ENCODE peak calls at places on chromosomes 16 and 17, in four cellular contexts. X is HL-60, D is neural progenitor cell, L is cardiac muscle cell. S is an unnamed sample.
A peak's percentile ranks its signal among the peaks of the same experiment; 100 is the strongest.

GRCh38 chr16:25014500-25015147 is 545 bp downstream of the ARHGAP17 start:
- DNase-seq in X (peak; percentile 23), D (peak; percentile 77), L (peak; percentile 74), S (peak; percentile 56)

GRCh38 chr16:71700822-71701221 is 23.7 kb downstream of the PHLPP2 start:
- DNase-seq in X (no peak), D (no peak), L (no peak), S (no peak)

GRCh38 chr17:28879886-28880571 is 17.5 kb downstream of the FLOT2 start:
- DNase-seq in X (no peak), D (no peak), L (no peak), S (no peak)

GRCh38 chr16:1630450-1631213 is 18.5 kb downstream of the CRAMP1 start:
- DNase-seq in X (no peak), D (no peak), L (no peak), S (no peak)

GRCh38 chr16:4574919-4575705 is 19.0 kb downstream of the C16orf96 start:
- DNase-seq in X (no peak), D (peak; percentile 41), L (no peak), S (peak; percentile 35)

GRCh38 chr16:69526831-69527655 is 38.7 kb upstream of the NFAT5 start:
- DNase-seq in X (no peak), D (no peak), L (no peak), S (no peak)

GRCh38 chr17:47288531-47289116 is 35.0 kb downstream of the ITGB3 start:
- DNase-seq in X (no peak), D (no peak), L (no peak), S (peak; percentile 26)

GRCh38 chr16:79656537-79657115 is 56.1 kb upstream of the MAF start:
- DNase-seq in X (no peak), D (peak; percentile 40), L (no peak), S (no peak)

GRCh38 chr16:48497932-48498760 is 111.8 kb downstream of the N4BP1 start:
- DNase-seq in X (no peak), D (no peak), L (no peak), S (no peak)

GRCh38 chr16:13866073-13866472 is 53.9 kb upstream of the ERCC4 start:
- DNase-seq in X (peak; percentile 27), D (peak; percentile 88), L (peak; percentile 86), S (peak; percentile 69)

GRCh38 chr17:34368455-34369195 is 5.6 kb upstream of the CCL1 start:
- DNase-seq in X (peak; percentile 34), D (no peak), L (no peak), S (peak; percentile 84)

GRCh38 chr16:47285001-47285400 is 141.3 kb upstream of the NETO2 start:
- DNase-seq in X (no peak), D (no peak), L (no peak), S (no peak)

GRCh38 chr17:6755281-6755680 is 565 bp upstream of the XAF1 start:
- DNase-seq in X (no peak), D (peak; percentile 18), L (no peak), S (no peak)

GRCh38 chr17:63196772-63197335 is 230.8 kb downstream of the TANC2 start:
- DNase-seq in X (no peak), D (no peak), L (no peak), S (no peak)

GRCh38 chr17:15177343-15177742 is 87.8 kb downstream of the PMP22 start:
- DNase-seq in X (no peak), D (no peak), L (no peak), S (no peak)

GRCh38 chr16:81517630-81518438 is 73.2 kb downstream of the CMIP start:
- DNase-seq in X (no peak), D (no peak), L (no peak), S (no peak)

GRCh38 chr16:17591655-17592405 is 121.1 kb upstream of the XYLT1 start:
- DNase-seq in X (no peak), D (no peak), L (no peak), S (no peak)

GRCh38 chr16:14371778-14372431 is 258.2 kb downstream of the PARN start:
- DNase-seq in X (no peak), D (peak; percentile 74), L (no peak), S (no peak)

GRCh38 chr16:64858076-64858475 is 263.8 kb downstream of the CDH11 start:
- DNase-seq in X (no peak), D (no peak), L (no peak), S (no peak)

GRCh38 chr17:42387663-42388380 is 420 bp downstream of the STAT3 start:
- DNase-seq in X (peak; percentile 64), D (peak; percentile 68), L (peak; percentile 61), S (peak; percentile 77)

GRCh38 chr16:4922721-4923342 is 14.1 kb downstream of the PPL start:
- DNase-seq in X (no peak), D (no peak), L (no peak), S (no peak)

GRCh38 chr16:10663146-10663545 is 31.6 kb downstream of the TEKT5 start:
- DNase-seq in X (no peak), D (no peak), L (no peak), S (no peak)

GRCh38 chr17:75031972-75032895 is 14.5 kb downstream of the ATP5PD start:
- DNase-seq in X (no peak), D (peak; percentile 40), L (peak; percentile 41), S (peak; percentile 32)

GRCh38 chr16:64437706-64438329 is 684.0 kb downstream of the CDH11 start:
- DNase-seq in X (no peak), D (no peak), L (peak; percentile 78), S (no peak)

GRCh38 chr16:17404903-17405691 is 65.7 kb downstream of the XYLT1 start:
- DNase-seq in X (no peak), D (no peak), L (no peak), S (peak; percentile 71)

GRCh38 chr17:8075574-8076342 is 11.8 kb downstream of the ALOX12B start:
- DNase-seq in X (no peak), D (no peak), L (no peak), S (no peak)

GRCh38 chr16:67311607-67312449 is 14.7 kb downstream of the KCTD19 start:
- DNase-seq in X (no peak), D (no peak), L (no peak), S (no peak)

GRCh38 chr17:65287040-65287439 is 149.9 kb downstream of the RGS9 start:
- DNase-seq in X (no peak), D (no peak), L (peak; percentile 42), S (no peak)

GRCh38 chr17:29620271-29620670 is 2.4 kb downstream of the CORO6 start:
- DNase-seq in X (no peak), D (no peak), L (no peak), S (no peak)

GRCh38 chr17:9905078-9905415 is at the start of gene RCVRN:
- DNase-seq in X (no peak), D (no peak), L (no peak), S (no peak)

GRCh38 chr16:67447508-67448076 is 16.7 kb downstream of the HSD11B2 start:
- DNase-seq in X (peak; percentile 82), D (no peak), L (no peak), S (peak; percentile 81)

GRCh38 chr16:78574571-78574970 is 475.1 kb downstream of the WWOX start:
- DNase-seq in X (no peak), D (no peak), L (no peak), S (no peak)

GRCh38 chr17:72788950-72789585 is 303.4 kb downstream of the SLC39A11 start:
- DNase-seq in X (no peak), D (no peak), L (no peak), S (no peak)

GRCh38 chr17:34613064-34614019 is 34.0 kb downstream of the TMEM132E start:
- DNase-seq in X (no peak), D (peak; percentile 65), L (peak; percentile 67), S (no peak)

GRCh38 chr17:50918933-50919296 is 52.8 kb upstream of the TOB1 start:
- DNase-seq in X (no peak), D (no peak), L (no peak), S (no peak)

GRCh38 chr17:63440127-63440769 is 5.9 kb downstream of the CYB561 start:
- DNase-seq in X (no peak), D (no peak), L (no peak), S (no peak)

GRCh38 chr16:61587526-61587925 is 448.7 kb downstream of the CDH8 start:
- DNase-seq in X (no peak), D (no peak), L (no peak), S (no peak)

GRCh38 chr16:35573407-35573806 is 2114.0 kb downstream of the TP53TG3F start:
- DNase-seq in X (no peak), D (no peak), L (no peak), S (no peak)

GRCh38 chr17:72660274-72661092 is 432.0 kb downstream of the SLC39A11 start:
- DNase-seq in X (no peak), D (no peak), L (no peak), S (no peak)

GRCh38 chr17:39198186-39198566 is 707 bp upstream of the CACNB1 start:
- DNase-seq in X (peak; percentile 39), D (peak; percentile 47), L (no peak), S (peak; percentile 67)
- H3K4me3 ChIP-seq in X (no peak overlapping the region), D (peak overlapping the region; percentile 63), L (no peak overlapping the region), S (no peak overlapping the region)

DNA sequence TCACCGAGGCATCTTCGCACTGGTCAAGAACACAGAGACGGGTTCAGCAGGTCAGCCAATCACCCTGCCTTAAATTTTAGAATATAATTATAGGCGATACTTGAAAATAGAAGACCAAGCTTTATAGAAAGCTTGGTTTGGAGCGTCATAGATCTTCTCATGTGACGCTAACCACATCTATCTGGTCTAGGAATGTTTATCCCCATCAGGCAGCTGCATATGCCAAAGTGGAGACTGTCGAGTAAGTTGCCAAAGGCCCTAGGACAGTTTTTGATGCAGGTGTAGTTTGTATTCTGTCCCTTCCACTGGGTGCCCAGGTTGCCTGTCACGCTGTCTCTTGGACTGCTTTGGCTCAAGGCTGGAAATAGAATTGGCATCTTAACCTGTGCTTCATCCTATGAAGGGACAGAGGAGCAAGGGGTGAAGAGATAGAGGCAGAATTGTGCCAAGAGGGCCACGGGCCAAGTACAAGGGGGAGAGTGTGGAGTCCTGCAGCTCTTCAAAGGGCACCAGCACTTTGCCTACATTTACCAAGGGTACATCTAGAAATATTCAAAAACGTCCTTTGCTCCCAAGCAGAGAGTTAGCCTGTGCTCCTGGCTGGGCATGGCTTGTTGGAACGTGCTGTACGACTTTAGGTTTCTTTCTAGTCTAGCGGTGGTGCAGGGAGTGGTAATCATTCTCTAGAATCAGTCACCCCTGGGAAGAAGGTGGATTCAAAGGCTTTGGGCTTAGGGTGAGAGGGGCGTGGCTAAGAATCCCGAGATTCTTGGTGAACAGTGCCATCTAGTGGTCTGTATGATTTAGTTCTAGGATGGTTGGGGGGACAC is 5.3 kb upstream of the WIPI1 start:
- DNase-seq in X (peak; percentile 74), D (peak; percentile 96), L (peak; percentile 93), S (peak; percentile 86)
- TF ChIP-seq CTCF in X (peak; percentile 32), D (peak; percentile 76), L (peak; percentile 55), S (peak; percentile 23)

DNA sequence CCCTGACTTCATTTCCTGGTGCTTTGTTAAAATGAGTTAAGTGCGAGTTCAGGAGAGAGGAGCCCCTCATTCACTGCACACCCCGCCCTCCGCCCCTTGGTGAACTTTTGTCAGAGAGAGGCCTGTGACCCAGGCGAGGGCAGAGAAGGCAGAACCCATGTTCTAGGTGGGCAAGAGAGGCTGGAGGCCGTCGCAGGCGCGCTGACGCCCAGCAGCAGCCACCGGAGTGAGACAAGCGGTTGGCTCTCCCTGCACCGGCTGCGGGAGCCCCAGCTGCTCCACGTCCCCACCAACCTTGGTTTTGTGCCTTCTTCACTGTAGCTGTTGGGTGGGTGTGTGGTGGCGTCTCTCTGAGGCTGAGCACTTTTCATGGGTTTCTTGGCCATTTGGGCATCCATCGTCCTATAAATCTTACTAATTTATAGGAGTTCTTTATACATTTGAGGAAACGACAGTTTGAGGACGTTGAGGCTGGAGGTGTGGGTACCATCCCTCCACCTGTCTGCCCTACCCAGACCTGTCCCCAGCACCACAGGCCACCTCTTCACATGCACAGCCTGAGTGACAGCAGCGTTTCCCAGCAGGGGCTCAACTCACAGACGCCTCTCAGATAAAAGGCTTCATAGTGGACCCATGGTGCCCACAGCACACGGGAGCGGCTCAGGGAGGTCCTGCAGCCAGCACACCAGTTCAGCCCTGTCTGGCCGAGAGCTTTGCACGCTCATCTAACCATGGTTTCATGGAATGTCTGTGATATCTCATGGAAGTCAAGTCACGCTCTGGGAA is 45.2 kb upstream of the CBFA2T3 start:
- DNase-seq in X (no peak), D (no peak), L (no peak), S (no peak)
- H3K4me3 ChIP-seq in X (no peak overlapping the region), D (no peak overlapping the region), L (no peak overlapping the region), S (no peak overlapping the region)

GRCh38 chr17:17170346-17170976 is 35.7 kb downstream of the PLD6 start:
- DNase-seq in X (no peak), D (no peak), L (peak; percentile 70), S (no peak)
- TF ChIP-seq CTCF in X (no peak), D (no peak), L (no peak), S (no peak)